ENCODE peak calls at places on chromosomes 13 and 19, in four cellular contexts. T, K, P and J are unnamed samples.

GRCh38 chr13:52793507-52793906 is 53.9 kb upstream of the CNMD start:
- DNase-seq in T (no peak), K (no peak), P (no peak), J (no peak)

GRCh38 chr13:65606622-65607021 is 1623.5 kb downstream of the PCDH9 start:
- DNase-seq in T (no peak), K (no peak), P (no peak), J (no peak)

GRCh38 chr13:36736119-36736726 is 62.4 kb downstream of the SERTM1 start:
- DNase-seq in T (peak), K (peak), P (peak), J (peak)

GRCh38 chr19:10230155-10230903 is 802 bp downstream of the S1PR2 start:
- DNase-seq in T (no peak), K (no peak), P (no peak), J (no peak)

GRCh38 chr13:33524086-33524485 is 238.5 kb upstream of the STARD13 start:
- DNase-seq in T (no peak), K (no peak), P (no peak), J (no peak)

GRCh38 chr13:19713186-19713965 is 69.4 kb downstream of the PSPC1 start:
- DNase-seq in T (no peak), K (no peak), P (peak), J (no peak)

GRCh38 chr19:1112254-1113208 is 8.7 kb downstream of the GPX4 start:
- DNase-seq in T (no peak), K (no peak), P (peak), J (no peak)

GRCh38 chr19:1407662-1408299 is 395 bp downstream of the DAZAP1 start:
- DNase-seq in T (no peak), K (no peak), P (peak), J (no peak)

GRCh38 chr19:10620786-10621185 is 4.6 kb upstream of the SLC44A2 start:
- DNase-seq in T (no peak), K (no peak), P (no peak), J (no peak)

GRCh38 chr19:5621311-5621944 is 1.1 kb downstream of the SAFB2 start:
- DNase-seq in T (no peak), K (no peak), P (no peak), J (no peak)

GRCh38 chr13:113849981-113850721 is 13.7 kb downstream of the GAS6 start:
- DNase-seq in T (no peak), K (no peak), P (no peak), J (no peak)

GRCh38 chr13:99617474-99618255 is 116.4 kb downstream of the TM9SF2 start:
- DNase-seq in T (peak), K (peak), P (peak), J (peak)

GRCh38 chr19:42628411-42629135 is 33.8 kb upstream of the CEACAM8 start:
- DNase-seq in T (no peak), K (no peak), P (no peak), J (no peak)

DNA sequence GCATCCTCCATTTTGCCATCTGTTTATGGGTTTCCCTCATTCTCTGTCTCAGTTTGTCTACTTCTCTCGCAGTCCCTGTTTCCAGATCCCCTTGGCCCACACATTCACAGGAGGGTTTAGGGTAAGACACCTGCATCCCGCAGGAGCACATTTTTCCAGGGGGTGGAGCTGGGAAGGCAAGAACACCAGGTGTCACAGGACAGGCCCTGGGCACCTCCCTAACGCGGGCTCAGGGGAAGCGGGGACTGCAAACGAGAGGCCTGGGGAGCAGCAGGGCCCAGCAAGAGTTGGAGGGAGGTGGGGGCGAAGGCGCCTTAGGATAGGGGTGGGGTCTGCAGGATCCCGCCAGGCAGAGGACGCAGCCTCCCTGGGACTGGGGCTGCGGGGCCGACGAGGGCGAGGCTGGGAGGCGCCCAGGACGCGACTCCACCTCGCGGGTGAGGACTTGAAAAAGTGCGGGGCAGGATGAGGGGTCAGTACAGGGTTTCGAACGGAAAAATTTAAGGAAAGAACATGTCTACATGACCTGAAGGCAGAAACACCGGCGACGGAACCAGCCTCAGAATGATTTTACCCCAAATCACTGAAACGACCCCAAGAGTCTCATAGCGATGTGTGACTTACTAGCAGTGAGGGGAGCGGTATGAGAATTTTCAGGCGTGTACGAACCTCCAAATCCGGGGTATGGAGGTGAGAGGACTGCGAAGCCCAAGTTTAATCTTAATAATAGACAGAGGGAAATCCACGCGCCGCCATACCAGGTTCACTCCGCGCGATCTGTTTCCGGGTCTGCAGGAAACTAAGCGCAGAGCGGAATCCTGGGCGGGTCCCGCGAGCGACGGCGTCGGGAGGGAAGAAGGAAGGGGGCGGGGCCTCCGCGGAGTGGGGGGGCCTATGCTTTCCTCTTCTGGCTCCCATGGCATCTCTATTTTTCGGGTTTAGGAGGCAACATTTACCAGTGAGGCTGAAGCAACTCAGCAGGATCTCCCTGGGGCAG is 7.1 kb upstream of the ERVV-2 start:
- DNase-seq in T (no peak), K (no peak), P (peak), J (no peak)
- TF ChIP-seq TCF7L2 in T (no peak), K (no peak), P (no peak), J (no peak)

DNA sequence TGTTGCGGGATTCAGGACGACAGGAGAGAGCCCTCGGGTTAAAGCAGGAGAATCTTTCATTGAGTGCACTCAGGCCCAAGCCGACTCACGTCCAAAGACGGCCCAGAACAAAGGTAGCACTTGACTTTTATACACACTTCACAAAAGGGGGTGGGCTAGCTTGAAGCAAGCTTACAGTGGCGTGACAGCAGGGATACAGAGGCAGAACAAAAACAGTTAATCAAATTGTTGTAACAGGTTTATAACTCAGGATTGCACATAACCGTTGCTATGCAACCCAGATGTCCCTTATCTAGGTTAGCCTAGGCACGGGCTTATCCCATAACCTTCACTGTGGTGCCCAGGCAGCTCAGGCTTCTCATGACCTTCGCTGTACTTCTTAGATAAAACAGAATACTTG is 2.0 kb downstream of the MED25 start:
- DNase-seq in T (no peak), K (no peak), P (peak), J (no peak)
- TF ChIP-seq TCF7L2 in T (no peak), K (no peak), P (no peak), J (no peak)

DNA sequence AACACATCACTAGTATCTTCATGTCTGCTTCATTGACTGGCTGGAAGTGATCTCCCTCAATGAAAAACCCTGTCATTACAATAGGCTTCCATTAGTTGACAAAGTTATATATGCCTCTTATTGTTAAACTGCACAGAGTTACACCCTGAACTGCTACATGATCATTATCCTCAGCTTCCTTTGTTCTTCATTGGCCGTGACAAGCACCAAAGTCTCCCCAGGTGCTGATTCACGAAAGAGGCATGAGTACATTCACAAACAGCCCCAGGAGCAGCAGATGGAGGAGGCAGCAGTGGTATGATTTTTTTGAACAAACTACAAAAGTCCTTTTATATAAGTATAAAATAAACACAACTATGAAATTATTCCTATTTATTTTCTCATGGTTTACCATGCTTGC is 51.4 kb downstream of the VWA8 start:
- DNase-seq in T (no peak), K (no peak), P (no peak), J (no peak)
- TF ChIP-seq TCF7L2 in T (no peak), K (no peak), P (no peak), J (no peak)

DNA sequence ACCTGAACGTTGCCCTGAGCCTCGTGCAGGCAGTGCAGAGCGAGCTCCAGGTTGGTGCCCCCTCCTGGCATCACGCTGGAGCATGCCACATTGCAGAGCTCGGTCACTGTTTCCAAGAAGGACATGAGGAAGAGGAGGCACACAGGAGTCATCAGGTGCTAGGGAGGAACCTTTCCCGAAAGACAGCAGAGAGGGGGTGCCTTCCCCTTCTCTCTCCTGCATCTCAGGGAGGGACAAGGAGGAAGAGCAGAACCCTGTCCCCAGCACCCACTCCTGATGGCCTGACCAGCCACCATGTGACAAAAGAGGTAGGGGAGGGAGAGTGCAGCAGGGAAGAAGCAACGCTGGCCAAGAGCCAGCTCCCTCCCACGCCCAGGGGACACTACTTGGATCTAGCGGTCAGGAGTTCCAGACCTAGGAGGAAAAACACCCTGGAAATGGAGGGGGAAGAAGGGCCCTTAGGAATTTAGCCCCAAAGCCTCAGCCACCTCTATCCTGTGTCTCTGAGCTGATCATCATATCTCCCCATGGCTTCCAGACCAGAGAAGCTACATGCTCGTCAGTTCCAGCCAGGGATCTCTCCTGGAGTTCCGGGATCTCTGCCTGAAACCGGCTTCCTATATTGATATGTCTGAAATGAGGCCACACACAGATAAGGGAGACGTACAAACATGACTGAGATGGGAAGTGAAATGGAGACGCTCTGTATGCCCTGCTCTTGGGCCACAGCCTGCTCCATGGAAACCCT is 17.0 kb upstream of the NAPA start:
- DNase-seq in T (no peak), K (no peak), P (peak), J (no peak)
- TF ChIP-seq TCF7L2 in T (no peak), K (no peak), P (no peak), J (no peak)

GRCh38 chr13:43071824-43072223 is 48.4 kb downstream of the DNAJC15 start:
- DNase-seq in T (no peak), K (no peak), P (no peak), J (no peak)

GRCh38 chr13:43077906-43078305 is 54.5 kb downstream of the DNAJC15 start:
- DNase-seq in T (no peak), K (no peak), P (no peak), J (no peak)

GRCh38 chr13:43074824-43075510 is 51.6 kb downstream of the DNAJC15 start:
- DNase-seq in T (no peak), K (no peak), P (no peak), J (no peak)

GRCh38 chr13:43077446-43077845 is 54.1 kb downstream of the DNAJC15 start:
- DNase-seq in T (no peak), K (no peak), P (no peak), J (no peak)

DNA sequence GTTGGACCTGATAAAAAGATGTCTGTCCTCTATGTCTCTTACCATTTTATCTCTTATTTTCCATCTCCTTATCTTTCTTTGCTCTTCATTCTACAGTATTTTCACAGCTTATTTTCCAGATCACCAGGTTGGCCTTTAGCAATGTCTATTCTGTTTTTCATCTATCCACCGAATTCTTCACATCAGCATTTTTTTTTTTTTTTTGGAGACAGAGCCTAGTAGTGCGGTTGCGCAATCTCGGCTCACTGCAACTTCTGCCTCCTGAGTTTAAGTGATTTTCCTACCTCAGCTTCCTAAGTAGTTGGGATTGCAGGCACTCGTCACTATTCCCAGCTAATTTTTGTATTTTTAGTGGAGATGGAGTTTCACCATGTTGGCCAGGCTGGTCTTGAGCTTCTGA is 49.0 kb downstream of the DNAJC15 start:
- DNase-seq in T (no peak), K (no peak), P (no peak), J (no peak)
- TF ChIP-seq TCF7L2 in T (no peak), K (no peak), P (no peak), J (no peak)